ENCODE peak calls at places on chromosomes 6 and 20, in ten cellular contexts. Y is uterus; R is astrocyte of the hippocampus; H is GM23248; T is stimulated activated CD8-positive, alpha-beta memory T cell treated with anti-CD3 and anti-CD28 coated beads, Interleukin-2, amount 100 ng/mL, for 1 hour; M is IMR-90; B is activated effector memory CD4-positive, alpha-beta T cell treated with Interleukin-2 at 50 U/mL for 16 hours; W is effector memory CD4-positive, alpha-beta T cell; G is left lung; F is activated CD4-positive, alpha-beta T cell treated with anti-CD3 and anti-CD28 coated beads for 1 hour. O is an unnamed sample.

GRCh38 chr6:50815436-50816114 is 3.1 kb upstream of the TFAP2B start:
- DNase-seq in R (peak), H (peak), M (peak), F (no peak), T (no peak), G (no peak), Y (no peak), B (no peak), W (no peak), O (no peak)

GRCh38 chr6:167588181-167588919 is 238.4 kb upstream of the AFDN start:
- DNase-seq in G (peak), B (no peak), H (no peak), T (no peak), F (no peak), M (no peak), Y (no peak), R (peak), W (no peak), O (no peak)

GRCh38 chr20:57653910-57654309 is 33.7 kb upstream of the ZBP1 start:
- DNase-seq in F (no peak), Y (peak), G (no peak), T (no peak), M (no peak), H (no peak), W (no peak), B (no peak), R (no peak), O (no peak)

GRCh38 chr20:50595988-50596693 is 86.0 kb downstream of the PTPN1 start:
- DNase-seq in G (peak), Y (no peak), T (no peak), W (no peak), M (peak), H (no peak), R (peak), B (no peak), F (no peak), O (no peak)

GRCh38 chr6:44598679-44599078 is 211.2 kb downstream of the CDC5L start:
- DNase-seq in G (no peak), Y (no peak), F (no peak), H (no peak), R (no peak), B (no peak), T (no peak), W (no peak), M (no peak), O (no peak)

GRCh38 chr6:76451926-76452709 is 379.7 kb upstream of the IMPG1 start:
- DNase-seq in R (no peak), T (no peak), H (no peak), F (no peak), M (no peak), W (no peak), G (peak), Y (no peak), B (no peak), O (no peak)

GRCh38 chr6:906920-907319 is 214.0 kb upstream of the EXOC2 start:
- DNase-seq in W (no peak), H (no peak), Y (no peak), R (peak), T (no peak), F (no peak), B (no peak), G (no peak), M (peak), O (no peak)

GRCh38 chr20:50821257-50821921 is 26.5 kb downstream of the BCAS4 start:
- DNase-seq in W (no peak), Y (no peak), B (no peak), F (no peak), M (no peak), H (no peak), R (no peak), G (no peak), T (no peak), O (no peak)

GRCh38 chr6:111938710-111939109 is 65.5 kb upstream of the FYN start:
- DNase-seq in G (no peak), H (peak), W (no peak), F (no peak), M (peak), R (peak), Y (no peak), T (no peak), B (no peak), O (no peak)

GRCh38 chr20:60233006-60233405 is 274.8 kb downstream of the CDH26 start:
- DNase-seq in F (no peak), G (no peak), B (no peak), Y (no peak), R (no peak), W (no peak), H (no peak), M (no peak), T (no peak), O (no peak)

GRCh38 chr6:26251354-26252081 is 113.5 kb upstream of the BTN3A2 start:
- DNase-seq in G (peak), R (peak), H (peak), M (peak), W (peak), Y (no peak), F (peak), T (no peak), B (peak), O (no peak)

GRCh38 chr6:148068391-148068790 is 274.2 kb upstream of the SASH1 start:
- DNase-seq in T (no peak), H (no peak), M (no peak), B (no peak), G (no peak), W (no peak), R (no peak), Y (no peak), F (no peak), O (no peak)

GRCh38 chr6:89239338-89239737 is 22.2 kb upstream of the GABRR1 start:
- DNase-seq in B (peak), W (peak), Y (no peak), H (peak), F (no peak), G (no peak), M (no peak), T (peak), R (no peak), O (no peak)

GRCh38 chr6:41940759-41941279 is 789 bp downstream of the CCND3 start:
- DNase-seq in M (peak), B (peak), W (peak), T (no peak), R (peak), Y (peak), F (no peak), G (peak), H (peak), O (peak)

GRCh38 chr6:119078449-119079287 is at the start of gene FAM184A:
- DNase-seq in G (peak), R (peak), W (peak), M (peak), H (peak), B (peak), Y (peak), T (peak), F (peak), O (peak)

GRCh38 chr20:18712116-18712515 is 101.5 kb upstream of the SCP2D1 start:
- DNase-seq in R (no peak), Y (no peak), M (peak), W (no peak), T (no peak), B (no peak), G (no peak), F (no peak), H (no peak), O (no peak)

GRCh38 chr6:26205625-26206574 is 118.7 kb downstream of the HFE start:
- DNase-seq in G (no peak), H (peak), B (no peak), F (no peak), M (peak), R (peak), W (no peak), Y (no peak), T (no peak), O (no peak)

GRCh38 chr6:84687487-84687886 is 76.9 kb downstream of the TBX18 start:
- DNase-seq in M (no peak), F (no peak), H (peak), Y (no peak), R (peak), T (no peak), W (no peak), B (no peak), G (no peak), O (no peak)

GRCh38 chr6:19682859-19683258 is 154.3 kb upstream of the ID4 start:
- DNase-seq in M (no peak), T (no peak), Y (no peak), B (no peak), W (no peak), G (no peak), F (no peak), R (no peak), H (no peak), O (no peak)

GRCh38 chr6:45965787-45966186 is 49.9 kb downstream of the CLIC5 start:
- DNase-seq in T (no peak), B (no peak), Y (no peak), M (peak), H (peak), F (no peak), G (no peak), W (no peak), R (peak), O (no peak)

GRCh38 chr20:32006841-32007786 is 3.1 kb upstream of the CCM2L start:
- DNase-seq in B (no peak), F (no peak), Y (no peak), T (no peak), W (no peak), R (no peak), M (no peak), H (no peak), G (no peak), O (no peak)

GRCh38 chr6:43369174-43370002 is at the start of gene ZNF318:
- DNase-seq in M (peak), W (peak), F (peak), R (peak), B (peak), H (peak), T (peak), G (peak), Y (peak), O (peak)

GRCh38 chr6:111842891-111843290 is 30.4 kb downstream of the FYN start:
- DNase-seq in R (peak), T (no peak), W (no peak), F (no peak), Y (no peak), H (no peak), M (peak), G (no peak), B (no peak), O (no peak)

GRCh38 chr6:111777357-111777756 is 95.9 kb downstream of the FYN start:
- DNase-seq in H (no peak), M (no peak), T (no peak), R (no peak), W (no peak), F (no peak), Y (no peak), B (no peak), G (no peak), O (no peak)

GRCh38 chr6:160137130-160137988 is 15.7 kb downstream of the SLC22A1 start:
- DNase-seq in B (no peak), G (no peak), R (no peak), F (no peak), W (no peak), H (no peak), Y (no peak), T (no peak), M (no peak), O (no peak)

O was measured in nucleus accumbens.